ENCODE peak calls at places on chromosomes 16 and 17, in six cellular contexts. A, Q, U, E, X and N are unnamed samples.

GRCh38 chr16:8798174-8798527 is 512 bp downstream of the PMM2 start:
- DNase-seq in A (no peak), X (no peak), E (no peak), U (no peak), Q (peak; percentile 22), N (no peak)

GRCh38 chr17:21129023-21129681 is 2.4 kb downstream of the DHRS7B start:
- DNase-seq in Q (peak; percentile 34), U (no peak), E (no peak), A (peak; percentile 79), X (no peak), N (no peak)

GRCh38 chr17:73589096-73589980 is 54.9 kb downstream of the SDK2 start:
- DNase-seq in X (no peak), A (no peak), E (no peak), U (no peak), Q (no peak), N (no peak)

GRCh38 chr16:46731691-46732555 is 16.2 kb downstream of the MYLK3 start:
- DNase-seq in U (no peak), A (peak; percentile 65), E (no peak), Q (no peak), X (no peak), N (no peak)

GRCh38 chr17:28644782-28645575 is at the start of gene BLTP2:
- DNase-seq in E (peak; percentile 97), U (peak; percentile 93), X (peak; percentile 97), A (peak; percentile 96), Q (peak; percentile 92), N (peak; percentile 90)

GRCh38 chr17:44187131-44187899 is 543 bp downstream of the TMUB2 start:
- DNase-seq in A (peak; percentile 65), U (no peak), X (no peak), E (no peak), Q (peak; percentile 29), N (no peak)

GRCh38 chr16:21156767-21157467 is 1.6 kb upstream of the LDAF1 start:
- DNase-seq in E (peak; percentile 30), A (peak; percentile 89), X (peak; percentile 68), Q (peak; percentile 71), U (no peak), N (no peak)

GRCh38 chr17:29569245-29569950 is 897 bp downstream of the TP53I13 start:
- DNase-seq in E (no peak), Q (no peak), A (no peak), X (peak; percentile 24), U (no peak), N (no peak)

GRCh38 chr16:17469011-17469741 is 1.6 kb downstream of the XYLT1 start:
- DNase-seq in A (peak; percentile 29), U (no peak), Q (no peak), E (no peak), X (peak; percentile 42), N (no peak)

GRCh38 chr17:81033535-81034167 is 1.3 kb upstream of the BAIAP2 start:
- DNase-seq in A (no peak), Q (no peak), U (no peak), X (no peak), E (no peak), N (no peak)

GRCh38 chr17:47267354-47267828 is 13.8 kb downstream of the ITGB3 start:
- DNase-seq in E (no peak), Q (peak; percentile 41), U (no peak), A (peak; percentile 55), X (no peak), N (no peak)

GRCh38 chr17:42317256-42317966 is 29.1 kb downstream of the STAT5A start:
- DNase-seq in E (no peak), Q (no peak), X (no peak), A (no peak), U (no peak), N (no peak)

GRCh38 chr16:12500771-12501170 is 302.9 kb downstream of the CPPED1 start:
- DNase-seq in A (no peak), E (peak; percentile 56), X (peak; percentile 75), Q (peak; percentile 2), U (no peak), N (no peak)

GRCh38 chr17:38958326-38958725 is 8.9 kb downstream of the FBXO47 start:
- DNase-seq in E (no peak), U (no peak), Q (no peak), A (peak; percentile 31), X (no peak), N (no peak)

GRCh38 chr16:86388976-86389375 is 121.4 kb upstream of the FOXF1 start:
- DNase-seq in E (no peak), U (no peak), A (no peak), X (no peak), Q (no peak), N (no peak)

GRCh38 chr16:4316103-4316731 is 350 bp downstream of the GLIS2 start:
- DNase-seq in E (no peak), Q (peak; percentile 34), U (no peak), A (peak; percentile 21), X (no peak), N (no peak)

DNA sequence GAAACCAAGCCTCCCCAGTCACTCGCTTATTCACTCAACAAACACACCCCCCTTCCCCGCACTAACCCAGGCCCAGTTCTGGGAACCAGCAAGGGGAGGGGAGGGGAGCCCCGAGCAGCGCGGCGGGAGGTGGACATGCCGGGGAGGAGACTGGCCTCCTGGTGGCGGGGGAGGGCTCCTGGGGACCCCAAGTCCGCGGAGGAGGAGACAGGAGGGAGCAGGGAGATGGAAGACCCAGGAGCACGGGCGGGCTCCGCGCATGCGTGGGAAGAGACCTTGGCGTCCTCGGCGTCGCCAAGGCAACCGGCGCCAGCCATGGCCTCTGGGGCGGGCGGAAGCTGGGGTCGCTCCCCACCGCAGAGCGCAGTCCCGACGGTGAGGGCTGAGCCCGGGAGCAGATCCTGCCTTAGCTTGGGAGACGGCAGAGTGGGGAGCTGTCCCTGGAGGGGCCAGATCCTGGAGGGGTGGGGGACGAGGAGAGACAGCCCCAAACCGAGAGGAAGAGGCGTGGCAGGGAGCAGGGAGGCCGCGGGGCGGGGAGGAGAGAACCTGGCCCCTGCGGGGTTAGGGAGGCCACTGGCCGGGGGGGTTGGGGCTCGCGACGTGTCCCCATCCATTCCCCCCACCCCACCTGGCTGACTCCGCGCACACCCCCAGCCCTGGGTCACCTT is at the start of gene PRR29:
- DNase-seq in Q (no peak), A (peak; percentile 72), X (peak; percentile 56), U (peak; percentile 66), E (peak; percentile 74), N (peak; percentile 74)
- TF ChIP-seq CTCF in Q (no peak), A (no peak), X (no peak), U (no peak), E (no peak), N (no peak)

GRCh38 chr17:65027305-65027704 is 29.2 kb downstream of the GNA13 start:
- DNase-seq in Q (peak; percentile 72), E (no peak), A (peak; percentile 76), U (no peak), X (no peak), N (peak; percentile 48)
- TF ChIP-seq CTCF in Q (peak; percentile 36), E (no peak), A (peak; percentile 54), U (peak; percentile 29), X (peak; percentile 13), N (peak; percentile 64)

GRCh38 chr16:84332975-84333684 is 35.2 kb upstream of the ATP2C2 start:
- DNase-seq in A (no peak), X (peak; percentile 71), E (peak; percentile 75), U (no peak), Q (peak; percentile 33), N (no peak)
- TF ChIP-seq CTCF in A (no peak), X (no peak), E (no peak), U (no peak), Q (no peak), N (no peak)

GRCh38 chr17:18084256-18084655 is 3.5 kb upstream of the DRG2 start:
- DNase-seq in U (no peak), A (no peak), E (no peak), X (no peak), Q (no peak), N (no peak)

GRCh38 chr17:18076941-18077340 is 10.8 kb upstream of the DRG2 start:
- DNase-seq in X (no peak), U (no peak), A (peak; percentile 22), Q (no peak), E (no peak), N (no peak)

GRCh38 chr17:18074566-18075272 is 13.0 kb upstream of the DRG2 start:
- DNase-seq in Q (no peak), X (no peak), U (no peak), E (no peak), A (no peak), N (no peak)

GRCh38 chr17:18079543-18079942 is 8.2 kb upstream of the DRG2 start:
- DNase-seq in U (no peak), X (no peak), Q (no peak), A (no peak), E (no peak), N (no peak)
- TF ChIP-seq CTCF in U (no peak), X (no peak), Q (no peak), A (no peak), E (no peak), N (no peak)

GRCh38 chr16:1940273-1941161 is 2.5 kb downstream of the MSRB1 start:
- DNase-seq in Q (no peak), A (no peak), E (no peak), X (peak; percentile 58), U (no peak), N (no peak)

GRCh38 chr16:1941924-1942809 is 832 bp downstream of the MSRB1 start:
- DNase-seq in E (no peak), U (no peak), X (peak; percentile 50), A (peak; percentile 40), Q (peak; percentile 66), N (no peak)

GRCh38 chr16:1938910-1939309 is 4.1 kb downstream of the MSRB1 start:
- DNase-seq in Q (no peak), X (no peak), E (no peak), A (no peak), U (no peak), N (no peak)

GRCh38 chr16:1942810-1943726 is at the start of gene MSRB1:
- DNase-seq in E (peak; percentile 100), Q (peak; percentile 99), U (peak; percentile 98), A (peak; percentile 99), X (peak; percentile 100), N (peak; percentile 98)

GRCh38 chr16:1941162-1941923 is 1.7 kb downstream of the MSRB1 start:
- DNase-seq in Q (no peak), A (peak; percentile 39), X (peak; percentile 46), U (no peak), E (no peak), N (no peak)
- TF ChIP-seq CTCF in Q (no peak), A (no peak), X (no peak), U (no peak), E (no peak), N (no peak)

DNA sequence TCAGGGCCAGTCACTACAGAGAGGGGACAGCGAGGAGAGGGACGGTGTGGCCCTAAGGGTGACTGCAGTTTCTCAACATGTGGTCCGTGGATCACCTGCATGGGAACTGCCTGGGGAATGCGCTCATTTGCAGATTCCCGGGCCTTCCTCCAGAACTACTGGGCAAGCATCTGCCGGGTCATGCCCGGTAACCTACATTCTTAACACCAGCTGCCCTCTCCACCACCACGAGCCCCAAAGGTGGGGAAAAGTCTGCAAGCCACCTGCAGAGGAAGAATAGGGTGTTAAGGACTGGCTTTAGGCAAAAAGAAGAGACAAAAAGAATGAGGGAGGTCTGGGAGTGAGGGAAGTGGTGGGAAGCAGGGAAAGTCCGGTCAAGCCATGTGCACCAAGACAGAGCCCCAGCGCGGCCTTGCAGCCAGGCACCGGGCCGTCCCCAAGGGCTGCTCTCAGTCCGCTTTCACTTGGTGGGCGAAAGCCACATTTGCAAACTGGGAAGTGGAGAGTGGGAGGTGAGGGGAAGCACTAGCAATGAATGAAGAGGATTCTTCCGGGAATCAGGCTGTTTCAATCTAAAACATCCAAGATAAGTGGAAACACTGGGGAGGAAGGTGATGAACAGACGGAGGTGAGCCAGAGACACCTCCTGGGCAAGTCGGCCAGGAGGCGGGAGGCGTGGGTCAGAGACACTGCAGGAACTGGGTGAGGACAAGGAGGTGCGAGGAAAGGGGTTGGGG is 70.3 kb downstream of the N4BP1 start:
- DNase-seq in X (no peak), U (no peak), Q (no peak), A (no peak), E (no peak), N (no peak)
- TF ChIP-seq CTCF in X (no peak), U (no peak), Q (no peak), A (no peak), E (no peak), N (no peak)